ENCODE peak calls at places on chromosome 17, in ten cellular contexts. Z, B, C, V, Q, P, A, Y, N and F are unnamed samples.

GRCh38 chr17:18258356-18259038 is at the start of gene FLII:
- DNase-seq in Z (peak; percentile 62), B (peak; percentile 69), C (no peak), V (no peak), Q (peak; percentile 49), P (peak; percentile 43), A (peak; percentile 34), Y (peak; percentile 37), N (peak; percentile 90), F (peak; percentile 64)

GRCh38 chr17:29613856-29614255 is 8.9 kb downstream of the CORO6 start:
- DNase-seq in Z (no peak), B (no peak), C (no peak), V (no peak), Q (no peak), P (no peak), A (no peak), Y (no peak), N (no peak), F (no peak)

GRCh38 chr17:46139365-46140210 is 53.6 kb downstream of the KANSL1 start:
- DNase-seq in Z (no peak), B (no peak), C (no peak), V (no peak), Q (no peak), P (no peak), A (no peak), Y (peak; percentile 15), N (no peak), F (no peak)

GRCh38 chr17:35117984-35118383 is 1.7 kb downstream of the RAD51D start:
- DNase-seq in Z (no peak), B (no peak), C (no peak), V (no peak), Q (no peak), P (peak; percentile 39), A (peak; percentile 34), Y (peak; percentile 54), N (no peak), F (no peak)

GRCh38 chr17:8062435-8062806 is 23.6 kb downstream of the ALOX15B start:
- DNase-seq in Z (no peak), B (no peak), C (no peak), V (no peak), Q (no peak), P (peak; percentile 42), A (peak; percentile 80), Y (peak; percentile 13), N (no peak), F (no peak)

GRCh38 chr17:81025065-81025751 is 9.7 kb upstream of the BAIAP2 start:
- DNase-seq in Z (peak; percentile 79), B (no peak), C (no peak), V (no peak), Q (no peak), P (no peak), A (no peak), Y (no peak), N (no peak), F (no peak)

GRCh38 chr17:36105718-36106117 is 2.1 kb downstream of the CCL4 start:
- DNase-seq in Z (no peak), B (no peak), C (no peak), V (no peak), Q (no peak), P (no peak), A (no peak), Y (no peak), N (no peak), F (no peak)

GRCh38 chr17:9568957-9569588 is 6.5 kb downstream of the STX8 start:
- DNase-seq in Z (no peak), B (no peak), C (no peak), V (no peak), Q (no peak), P (no peak), A (no peak), Y (no peak), N (no peak), F (no peak)

GRCh38 chr17:50466371-50467113 is 2.1 kb downstream of the CHAD start:
- DNase-seq in Z (no peak), B (no peak), C (no peak), V (no peak), Q (no peak), P (no peak), A (no peak), Y (no peak), N (no peak), F (no peak)

GRCh38 chr17:7922499-7923289 is 6.6 kb upstream of the RNF227 start:
- DNase-seq in Z (peak; percentile 60), B (no peak), C (peak; percentile 22), V (no peak), Q (peak; percentile 77), P (peak; percentile 85), A (peak; percentile 82), Y (peak; percentile 84), N (peak; percentile 93), F (peak; percentile 88)

GRCh38 chr17:72420775-72421127 is 299.9 kb downstream of the SOX9 start:
- DNase-seq in Z (no peak), B (no peak), C (no peak), V (no peak), Q (no peak), P (no peak), A (no peak), Y (no peak), N (no peak), F (no peak)

GRCh38 chr17:39634384-39634871 is 2.5 kb upstream of the STARD3 start:
- DNase-seq in Z (peak; percentile 71), B (peak; percentile 47), C (no peak), V (peak; percentile 16), Q (no peak), P (peak; percentile 53), A (peak; percentile 48), Y (peak; percentile 56), N (no peak), F (no peak)

GRCh38 chr17:63848834-63849689 is 6.6 kb upstream of the SMARCD2 start:
- DNase-seq in Z (peak; percentile 77), B (no peak), C (peak; percentile 73), V (no peak), Q (peak; percentile 93), P (peak; percentile 88), A (peak; percentile 85), Y (peak; percentile 81), N (peak; percentile 96), F (peak; percentile 93)

GRCh38 chr17:75268931-75269330 is 2.1 kb downstream of the MIF4GD start:
- DNase-seq in Z (no peak), B (no peak), C (no peak), V (no peak), Q (no peak), P (no peak), A (no peak), Y (peak; percentile 42), N (no peak), F (no peak)

GRCh38 chr17:81419333-81419885 is 24.2 kb downstream of the BAHCC1 start:
- DNase-seq in Z (no peak), B (no peak), C (no peak), V (peak; percentile 81), Q (no peak), P (peak; percentile 90), A (peak; percentile 75), Y (peak; percentile 68), N (no peak), F (peak; percentile 93)

GRCh38 chr17:20171741-20172377 is 162.7 kb downstream of the SPECC1 start:
- DNase-seq in Z (no peak), B (no peak), C (no peak), V (no peak), Q (no peak), P (no peak), A (peak; percentile 15), Y (no peak), N (no peak), F (no peak)

GRCh38 chr17:2406903-2407790 is 6.3 kb upstream of the MNT start:
- DNase-seq in Z (no peak), B (no peak), C (no peak), V (no peak), Q (no peak), P (peak; percentile 93), A (peak; percentile 93), Y (peak; percentile 92), N (peak; percentile 51), F (peak; percentile 69)

GRCh38 chr17:1008008-1008761 is 11.3 kb downstream of the TIMM22 start:
- DNase-seq in Z (no peak), B (no peak), C (no peak), V (no peak), Q (no peak), P (peak; percentile 75), A (no peak), Y (no peak), N (no peak), F (peak; percentile 56)

GRCh38 chr17:44002141-44002848 is 2.1 kb upstream of the NAGS start:
- DNase-seq in Z (no peak), B (no peak), C (no peak), V (no peak), Q (no peak), P (peak; percentile 88), A (peak; percentile 87), Y (peak; percentile 94), N (no peak), F (no peak)

GRCh38 chr17:7849185-7850117 is 5.4 kb upstream of the TMEM88 start:
- DNase-seq in Z (no peak), B (no peak), C (no peak), V (no peak), Q (no peak), P (no peak), A (no peak), Y (no peak), N (no peak), F (no peak)

GRCh38 chr17:1312261-1312870 is 32.9 kb downstream of the TRARG1 start:
- DNase-seq in Z (no peak), B (no peak), C (no peak), V (no peak), Q (no peak), P (no peak), A (no peak), Y (no peak), N (peak; percentile 87), F (no peak)

GRCh38 chr17:4945176-4945943 is 3.0 kb downstream of the PFN1 start:
- DNase-seq in Z (no peak), B (no peak), C (no peak), V (no peak), Q (peak; percentile 70), P (peak; percentile 91), A (peak; percentile 92), Y (peak; percentile 90), N (no peak), F (peak; percentile 68)

GRCh38 chr17:43406676-43407645 is 8.2 kb downstream of the ARL4D start:
- DNase-seq in Z (peak; percentile 63), B (no peak), C (no peak), V (no peak), Q (no peak), P (peak; percentile 65), A (peak; percentile 64), Y (no peak), N (no peak), F (no peak)

GRCh38 chr17:48586355-48586924 is 3.6 kb downstream of the HOXB3 start:
- DNase-seq in Z (no peak), B (no peak), C (no peak), V (peak; percentile 70), Q (peak; percentile 15), P (peak; percentile 55), A (no peak), Y (no peak), N (no peak), F (no peak)

GRCh38 chr17:57523926-57524634 is 221.0 kb downstream of the CCDC182 start:
- DNase-seq in Z (no peak), B (no peak), C (no peak), V (no peak), Q (no peak), P (peak; percentile 40), A (peak; percentile 60), Y (peak; percentile 5), N (no peak), F (peak; percentile 74)

GRCh38 chr17:77581480-77581879 is 377.0 kb upstream of the TNRC6C start:
- DNase-seq in Z (no peak), B (no peak), C (no peak), V (no peak), Q (no peak), P (peak; percentile 15), A (peak; percentile 57), Y (peak; percentile 7), N (no peak), F (no peak)

GRCh38 chr17:15395091-15395490 is 53.7 kb upstream of the TEKT3 start:
- DNase-seq in Z (no peak), B (no peak), C (no peak), V (no peak), Q (no peak), P (no peak), A (no peak), Y (no peak), N (peak; percentile 3), F (no peak)

GRCh38 chr17:54153423-54153822 is 330.7 kb downstream of the KIF2B start:
- DNase-seq in Z (no peak), B (no peak), C (no peak), V (no peak), Q (no peak), P (no peak), A (no peak), Y (no peak), N (no peak), F (no peak)